ENCODE peak calls at places on chromosomes 1 and 21, in eight cellular contexts. O is heart right ventricle; U is right cardiac atrium; C is A549; W is Karpas-422; A is naive thymus-derived CD4-positive, alpha-beta T cell; I is HL-60; N is right lobe of liver. F is an unnamed sample.

GRCh38 chr1:70420320-70420719 is 9.3 kb downstream of the CTH start:
- DNase-seq in O (no peak), U (no peak), C (no peak), W (no peak), A (no peak), I (no peak), N (no peak), F (no peak)

GRCh38 chr21:44853601-44854390 is 19.7 kb downstream of the PTTG1IP start:
- DNase-seq in O (peak), U (no peak), C (no peak), W (no peak), A (no peak), I (no peak), N (no peak), F (no peak)

GRCh38 chr1:107318932-107319331 is 178.1 kb downstream of the NTNG1 start:
- DNase-seq in O (no peak), U (no peak), C (peak), W (peak), A (no peak), I (no peak), N (no peak), F (no peak)

GRCh38 chr1:22850681-22851080 is 122.0 kb downstream of the LACTBL1 start:
- DNase-seq in O (peak), U (peak), C (no peak), W (no peak), A (no peak), I (no peak), N (peak), F (peak)

GRCh38 chr1:26285366-26286063 is 5.6 kb downstream of the SH3BGRL3 start:
- DNase-seq in O (no peak), U (peak), C (peak), W (peak), A (no peak), I (no peak), N (peak), F (no peak)

GRCh38 chr1:170586321-170586855 is 54.4 kb downstream of the GORAB start:
- DNase-seq in O (no peak), U (peak), C (no peak), W (peak), A (no peak), I (no peak), N (no peak), F (no peak)

GRCh38 chr21:36419996-36420395 is 34.8 kb downstream of the CHAF1B start:
- DNase-seq in O (peak), U (peak), C (peak), W (peak), A (no peak), I (peak), N (peak), F (peak)

GRCh38 chr21:21547368-21547953 is 549.3 kb downstream of the NCAM2 start:
- DNase-seq in O (no peak), U (no peak), C (no peak), W (no peak), A (no peak), I (no peak), N (no peak), F (no peak)

GRCh38 chr1:214213136-214213535 is 67.8 kb upstream of the SMYD2 start:
- DNase-seq in O (no peak), U (no peak), C (peak), W (no peak), A (no peak), I (no peak), N (no peak), F (no peak)

GRCh38 chr1:39501666-39502065 is 10.2 kb downstream of the BMP8A start:
- DNase-seq in O (no peak), U (no peak), C (no peak), W (no peak), A (no peak), I (no peak), N (no peak), F (no peak)

GRCh38 chr1:59290173-59290954 is 6.5 kb upstream of the FGGY start:
- DNase-seq in O (no peak), U (peak), C (peak), W (peak), A (no peak), I (peak), N (peak), F (peak)

GRCh38 chr1:31725777-31726535 is 22.1 kb upstream of the COL16A1 start:
- DNase-seq in O (no peak), U (peak), C (no peak), W (no peak), A (no peak), I (no peak), N (no peak), F (no peak)

GRCh38 chr1:240107058-240107684 is 15.5 kb downstream of the FMN2 start:
- DNase-seq in O (no peak), U (no peak), C (no peak), W (peak), A (no peak), I (no peak), N (no peak), F (no peak)

GRCh38 chr1:183103577-183103976 is 80.4 kb downstream of the LAMC1 start:
- DNase-seq in O (no peak), U (no peak), C (no peak), W (no peak), A (no peak), I (no peak), N (no peak), F (peak)

GRCh38 chr1:196777603-196778002 is 3.0 kb downstream of the CFHR3 start:
- DNase-seq in O (no peak), U (no peak), C (no peak), W (no peak), A (no peak), I (no peak), N (no peak), F (no peak)

GRCh38 chr1:208213786-208214185 is 30.4 kb downstream of the PLXNA2 start:
- DNase-seq in O (peak), U (no peak), C (no peak), W (no peak), A (no peak), I (no peak), N (no peak), F (no peak)

GRCh38 chr1:169604781-169605560 is 18.7 kb upstream of the F5 start:
- DNase-seq in O (no peak), U (peak), C (no peak), W (no peak), A (peak), I (peak), N (no peak), F (no peak)

GRCh38 chr1:24490101-24490781 is 12.4 kb upstream of the RCAN3 start:
- DNase-seq in O (no peak), U (no peak), C (no peak), W (no peak), A (no peak), I (no peak), N (no peak), F (no peak)

GRCh38 chr1:228084797-228085196 is 2.3 kb downstream of the ARF1 start:
- DNase-seq in O (no peak), U (no peak), C (no peak), W (no peak), A (no peak), I (no peak), N (peak), F (no peak)

GRCh38 chr1:181737056-181737455 is 253.7 kb downstream of the CACNA1E start:
- DNase-seq in O (no peak), U (no peak), C (no peak), W (no peak), A (no peak), I (no peak), N (no peak), F (no peak)

GRCh38 chr1:27650527-27651175 is 15.7 kb upstream of the FGR start:
- DNase-seq in O (no peak), U (no peak), C (no peak), W (no peak), A (no peak), I (no peak), N (no peak), F (no peak)

GRCh38 chr1:218426343-218426657 is 81.2 kb downstream of the TGFB2 start:
- DNase-seq in O (peak), U (no peak), C (peak), W (no peak), A (no peak), I (no peak), N (no peak), F (peak)

GRCh38 chr21:37008705-37009104 is 2.2 kb downstream of the RIPPLY3 start:
- DNase-seq in O (no peak), U (no peak), C (no peak), W (no peak), A (no peak), I (no peak), N (no peak), F (no peak)

GRCh38 chr1:226479432-226479831 is 69.1 kb upstream of the STUM start:
- DNase-seq in O (no peak), U (no peak), C (no peak), W (no peak), A (no peak), I (no peak), N (no peak), F (no peak)

GRCh38 chr1:185477638-185478216 is 160.7 kb upstream of the IVNS1ABP start:
- DNase-seq in O (no peak), U (no peak), C (no peak), W (no peak), A (no peak), I (peak), N (peak), F (peak)

GRCh38 chr1:26020941-26021646 is 481 bp upstream of the EXTL1 start:
- DNase-seq in O (no peak), U (peak), C (no peak), W (no peak), A (no peak), I (no peak), N (no peak), F (no peak)

GRCh38 chr1:219387211-219387610 is 213.5 kb downstream of the LYPLAL1 start:
- DNase-seq in O (no peak), U (no peak), C (no peak), W (no peak), A (no peak), I (no peak), N (no peak), F (no peak)

GRCh38 chr1:245606157-245606725 is 451.5 kb downstream of the KIF26B start:
- DNase-seq in O (no peak), U (no peak), C (no peak), W (no peak), A (no peak), I (no peak), N (no peak), F (no peak)

GRCh38 chr1:54323324-54323739 is 82.9 kb downstream of the SSBP3 start:
- DNase-seq in O (no peak), U (no peak), C (no peak), W (no peak), A (no peak), I (no peak), N (peak), F (peak)

GRCh38 chr1:182707116-182707515 is 22.7 kb upstream of the RGS8 start:
- DNase-seq in O (peak), U (peak), C (no peak), W (no peak), A (no peak), I (no peak), N (peak), F (peak)

GRCh38 chr1:46490603-46491499 is 1.2 kb downstream of the DMBX1 start:
- DNase-seq in O (no peak), U (no peak), C (no peak), W (no peak), A (no peak), I (no peak), N (no peak), F (no peak)

GRCh38 chr1:230760360-230760827 is 13.2 kb downstream of the CAPN9 start:
- DNase-seq in O (no peak), U (no peak), C (no peak), W (no peak), A (no peak), I (no peak), N (peak), F (no peak)

GRCh38 chr1:245475961-245476522 is 321.3 kb downstream of the KIF26B start:
- DNase-seq in O (no peak), U (no peak), C (no peak), W (no peak), A (no peak), I (peak), N (no peak), F (no peak)

GRCh38 chr1:95685091-95685490 is 451.1 kb downstream of the RWDD3 start:
- DNase-seq in O (no peak), U (no peak), C (no peak), W (no peak), A (no peak), I (no peak), N (no peak), F (no peak)

GRCh38 chr1:2184934-2185333 is 9.6 kb downstream of the FAAP20 start:
- DNase-seq in O (no peak), U (no peak), C (no peak), W (no peak), A (no peak), I (no peak), N (no peak), F (no peak)

GRCh38 chr1:2533356-2533755 is 3.3 kb upstream of the HES5 start:
- DNase-seq in O (no peak), U (no peak), C (no peak), W (no peak), A (no peak), I (no peak), N (no peak), F (no peak)

GRCh38 chr1:228958121-228958520 is 222.8 kb downstream of the RHOU start:
- DNase-seq in O (no peak), U (no peak), C (no peak), W (no peak), A (no peak), I (no peak), N (no peak), F (no peak)

GRCh38 chr1:96416111-96416595 is 305.4 kb upstream of the PTBP2 start:
- DNase-seq in O (peak), U (peak), C (no peak), W (no peak), A (no peak), I (no peak), N (no peak), F (no peak)

GRCh38 chr1:229848762-229849677 is 218.0 kb upstream of the GALNT2 start:
- DNase-seq in O (no peak), U (no peak), C (peak), W (peak), A (no peak), I (no peak), N (no peak), F (peak)

GRCh38 chr1:9128520-9129371 is at the start of gene GPR157:
- DNase-seq in O (peak), U (peak), C (peak), W (peak), A (peak), I (peak), N (peak), F (peak)

DNA sequence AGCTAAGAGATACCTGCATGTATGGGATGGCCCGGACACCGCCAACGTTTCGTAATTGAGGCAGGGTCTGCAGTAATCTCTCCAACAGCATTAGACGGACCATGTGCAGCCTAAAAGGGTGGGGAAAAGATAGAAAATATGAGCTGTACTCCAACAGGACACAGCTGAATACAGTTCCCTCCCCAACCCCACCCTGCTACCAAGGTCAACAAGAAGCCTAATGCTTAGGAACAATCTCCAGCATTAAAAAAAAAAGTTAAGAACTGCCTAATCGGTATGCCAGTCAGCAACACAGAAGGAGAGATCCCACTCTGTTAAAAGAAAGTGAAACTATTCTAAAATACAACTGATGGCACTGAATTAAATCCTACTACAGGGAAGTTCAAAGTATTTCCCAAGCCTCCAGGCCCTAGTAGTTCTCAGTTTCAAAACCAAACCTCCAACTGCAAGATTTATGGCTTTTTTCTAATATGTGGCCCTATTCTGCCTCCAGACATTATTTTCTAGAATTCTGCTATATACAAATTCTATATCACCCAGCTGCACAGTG is 81.0 kb downstream of the UBR4 start:
- DNase-seq in O (no peak), U (no peak), C (no peak), W (no peak), A (no peak), I (no peak), N (no peak), F (no peak)
- H3K27ac ChIP-seq in O (no peak), U (no peak), C (no peak), W (no peak), A (no peak), I (peak), N (no peak), F (no peak)

GRCh38 chr1:42766723-42767509 is at the start of the genes C1orf50 and P3H1:
- DNase-seq in O (peak), U (peak), C (peak), W (peak), A (peak), I (peak), N (peak), F (peak)
- H3K4me3 ChIP-seq in O (peak), U (peak), C (peak), W (peak), A (peak), I (peak), N (peak), F (peak)

GRCh38 chr1:110674337-110675059 is at the start of gene KCNA3:
- DNase-seq in O (peak), U (peak), C (no peak), W (no peak), A (peak), I (no peak), N (peak), F (peak)
- H3K27ac ChIP-seq in O (no peak), U (no peak), C (no peak), W (no peak), A (peak), I (no peak), N (peak), F (no peak)

DNA sequence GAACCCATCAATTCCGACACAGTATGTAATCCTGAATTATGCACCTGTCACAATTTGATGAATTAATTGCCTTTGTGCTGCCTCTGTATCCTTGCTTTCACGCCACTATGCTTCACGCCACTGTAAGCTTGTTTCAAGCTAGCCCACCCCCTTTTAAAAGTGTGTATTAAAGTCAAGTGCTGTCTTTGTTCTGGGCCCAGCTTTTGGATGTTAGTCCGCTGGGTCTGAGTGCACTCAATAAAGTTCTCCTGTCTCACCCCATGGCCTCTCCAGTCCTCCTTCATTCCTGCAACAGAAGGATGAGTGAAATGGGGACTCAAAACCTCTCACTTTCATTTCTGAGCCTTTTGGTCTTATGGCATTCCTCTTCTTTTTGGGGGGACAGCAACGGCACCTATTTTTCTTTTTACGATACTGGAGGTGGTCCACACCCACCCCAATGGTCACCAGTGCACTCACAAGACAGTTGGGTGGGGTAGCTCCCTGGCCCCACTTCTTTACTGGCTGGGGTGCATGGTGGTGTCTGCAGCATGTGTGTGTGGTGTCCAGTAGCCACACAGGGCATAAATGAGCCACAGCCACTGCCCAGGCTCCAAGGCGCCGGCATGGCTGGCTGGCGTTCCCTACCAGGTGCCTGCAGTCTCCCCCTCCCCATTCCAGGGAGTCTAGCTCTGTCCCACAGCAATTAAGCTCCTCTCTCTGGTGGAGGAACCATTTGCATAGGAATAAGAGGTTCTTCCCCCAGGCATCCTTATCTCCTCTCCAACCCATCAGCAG is 1.8 kb downstream of the THEM4 start:
- DNase-seq in O (no peak), U (no peak), C (peak), W (peak), A (no peak), I (no peak), N (no peak), F (no peak)
- H3K4me3 ChIP-seq in O (no peak), U (no peak), C (no peak), W (peak), A (peak), I (no peak), N (no peak), F (no peak)

GRCh38 chr21:41993744-41994143 is 16.4 kb downstream of the ZBTB21 start:
- DNase-seq in O (no peak), U (no peak), C (no peak), W (no peak), A (no peak), I (no peak), N (no peak), F (no peak)
- H3K27ac ChIP-seq in O (no peak), U (no peak), C (no peak), W (no peak), A (no peak), I (no peak), N (no peak), F (no peak)

GRCh38 chr1:6208723-6209660 is 3.1 kb downstream of the RNF207 start:
- DNase-seq in O (no peak), U (peak), C (no peak), W (no peak), A (no peak), I (peak), N (no peak), F (peak)
- H3K4me3 ChIP-seq in O (peak), U (peak), C (no peak), W (no peak), A (peak), I (peak), N (no peak), F (no peak)

F was measured in body of pancreas.